ENCODE peak calls at places on chromosomes 16 and 17, in ten cellular contexts. D, J, L, C, G, E, P, S, O and H are unnamed samples.

GRCh38 chr16:2894231-2894630 is 11.2 kb downstream of the FLYWCH2 start:
- DNase-seq in S (no peak), J (no peak), L (no peak), E (no peak), C (peak), P (no peak), O (no peak), G (no peak), D (no peak), H (no peak)

GRCh38 chr17:4812690-4813089 is 5.7 kb downstream of the PLD2 start:
- DNase-seq in C (no peak), G (no peak), S (no peak), P (no peak), D (no peak), E (no peak), O (no peak), J (no peak), L (no peak), H (no peak)

GRCh38 chr17:75819723-75820410 is 24.3 kb downstream of the UNC13D start:
- DNase-seq in P (no peak), O (no peak), S (no peak), J (no peak), C (no peak), D (no peak), L (no peak), G (no peak), E (no peak), H (no peak)

GRCh38 chr16:24075929-24076716 is 180.0 kb upstream of the CACNG3 start:
- DNase-seq in G (peak), S (peak), D (no peak), L (no peak), E (no peak), O (no peak), C (no peak), P (no peak), J (peak), H (peak)

GRCh38 chr17:43880420-43880991 is 26.8 kb downstream of the MPP2 start:
- DNase-seq in S (peak), D (no peak), P (no peak), C (peak), E (no peak), G (peak), J (peak), L (no peak), O (no peak), H (peak)

GRCh38 chr16:21194771-21195301 is 16.5 kb downstream of the ZP2 start:
- DNase-seq in S (no peak), G (no peak), C (no peak), J (peak), L (no peak), E (no peak), P (no peak), D (no peak), O (no peak), H (peak)

GRCh38 chr17:82324566-82325285 is 7.3 kb upstream of the CD7 start:
- DNase-seq in S (no peak), L (no peak), D (no peak), P (no peak), E (no peak), C (no peak), O (no peak), J (no peak), G (no peak), H (no peak)

GRCh38 chr16:84322749-84323148 is 28.1 kb downstream of the WFDC1 start:
- DNase-seq in O (no peak), G (no peak), E (no peak), J (no peak), S (no peak), C (no peak), D (no peak), L (no peak), P (no peak), H (no peak)

GRCh38 chr16:87380403-87380802 is 3.2 kb downstream of the FBXO31 start:
- DNase-seq in P (no peak), D (no peak), S (no peak), C (no peak), O (no peak), E (no peak), J (no peak), L (no peak), G (no peak), H (no peak)

GRCh38 chr16:80466024-80466986 is 74.5 kb upstream of the DYNLRB2 start:
- DNase-seq in E (peak), D (peak), O (peak), L (peak), G (peak), C (peak), J (peak), P (peak), S (peak), H (no peak)

GRCh38 chr16:19744670-19745069 is 26.6 kb downstream of the IQCK start:
- DNase-seq in S (no peak), D (no peak), P (no peak), L (no peak), J (no peak), O (no peak), G (no peak), E (no peak), C (no peak), H (no peak)

GRCh38 chr17:82008258-82008940 is 14.3 kb downstream of the CENPX start:
- DNase-seq in D (no peak), C (no peak), S (no peak), E (no peak), L (no peak), P (no peak), J (no peak), G (no peak), O (no peak), H (no peak)

GRCh38 chr16:47057631-47057996 is 84.1 kb upstream of the DNAJA2 start:
- DNase-seq in J (peak), L (no peak), E (no peak), P (no peak), O (no peak), D (no peak), G (no peak), S (peak), C (no peak), H (no peak)

GRCh38 chr17:82458885-82459424 is 414 bp downstream of the NARF start:
- DNase-seq in P (no peak), J (peak), D (no peak), L (no peak), S (no peak), G (peak), E (no peak), C (peak), O (no peak), H (no peak)

GRCh38 chr17:7479389-7480192 is at the start of gene ZBTB4:
- DNase-seq in L (peak), S (no peak), O (no peak), C (peak), D (peak), G (peak), J (peak), E (peak), P (no peak), H (peak)

GRCh38 chr17:75404739-75405364 is 626 bp downstream of the GRB2 start:
- DNase-seq in E (no peak), C (peak), O (no peak), D (no peak), S (peak), G (peak), L (peak), P (no peak), J (peak), H (no peak)

GRCh38 chr16:11510178-11510973 is 76.3 kb downstream of the LITAF start:
- DNase-seq in S (no peak), D (no peak), G (no peak), J (no peak), E (no peak), O (no peak), L (no peak), P (no peak), C (no peak), H (no peak)

GRCh38 chr16:85988723-85989313 is 89.9 kb downstream of the IRF8 start:
- DNase-seq in J (no peak), C (no peak), E (no peak), G (no peak), O (no peak), S (no peak), L (no peak), P (no peak), D (no peak), H (no peak)

GRCh38 chr17:42682400-42683384 is at the start of gene CNTNAP1:
- DNase-seq in J (peak), S (peak), D (peak), G (peak), E (peak), O (peak), C (peak), L (no peak), P (no peak), H (peak)

GRCh38 chr17:79619636-79620206 is 8.9 kb upstream of the RBFOX3 start:
- DNase-seq in E (peak), S (no peak), L (no peak), G (no peak), J (no peak), C (peak), P (no peak), O (no peak), D (peak), H (no peak)

GRCh38 chr16:31265329-31266245 is 5.8 kb downstream of the ITGAM start:
- DNase-seq in O (no peak), E (no peak), S (peak), D (no peak), L (no peak), C (peak), P (no peak), G (no peak), J (peak), H (peak)

GRCh38 chr17:65638221-65638940 is 76.9 kb upstream of the AXIN2 start:
- DNase-seq in G (no peak), P (no peak), J (no peak), O (peak), L (no peak), E (no peak), D (no peak), S (no peak), C (no peak), H (no peak)

GRCh38 chr16:450800-451512 is 25.5 kb downstream of the RAB11FIP3 start:
- DNase-seq in C (no peak), G (no peak), E (no peak), S (no peak), D (no peak), O (peak), P (no peak), J (peak), L (no peak), H (no peak)

GRCh38 chr17:69578385-69578936 is 164.0 kb downstream of the MAP2K6 start:
- DNase-seq in E (no peak), J (no peak), C (no peak), G (no peak), O (no peak), S (no peak), D (no peak), P (no peak), L (no peak), H (no peak)

GRCh38 chr17:2227025-2227699 is 76.4 kb downstream of the SMG6 start:
- DNase-seq in P (no peak), G (no peak), J (no peak), C (no peak), O (no peak), L (no peak), S (no peak), D (no peak), E (no peak), H (peak)

GRCh38 chr16:31192856-31193642 is 9.5 kb downstream of the PYCARD start:
- DNase-seq in J (no peak), G (no peak), D (no peak), L (no peak), O (no peak), S (no peak), P (no peak), E (no peak), C (no peak), H (no peak)

GRCh38 chr16:48444574-48444973 is 59.4 kb upstream of the SIAH1 start:
- DNase-seq in G (no peak), O (no peak), C (no peak), J (peak), D (no peak), E (no peak), S (peak), L (no peak), P (peak), H (peak)

GRCh38 chr16:86519649-86520316 is 9.5 kb downstream of the FOXF1 start:
- DNase-seq in P (peak), E (no peak), O (no peak), G (peak), L (no peak), C (peak), S (peak), J (peak), D (peak), H (no peak)

GRCh38 chr17:83144421-83145357 is 65.3 kb downstream of the METRNL start:
- DNase-seq in S (no peak), P (no peak), G (no peak), L (no peak), E (no peak), D (no peak), J (no peak), C (no peak), O (no peak), H (no peak)

GRCh38 chr17:51085150-51085805 is 35.4 kb downstream of the SPAG9 start:
- DNase-seq in C (no peak), E (no peak), L (no peak), P (no peak), O (no peak), J (no peak), G (no peak), S (no peak), D (no peak), H (peak)

GRCh38 chr17:33381201-33381600 is 88.1 kb upstream of the ASIC2 start:
- DNase-seq in O (no peak), J (no peak), S (no peak), C (peak), D (no peak), G (no peak), P (no peak), L (no peak), E (no peak), H (no peak)

GRCh38 chr16:88578446-88579313 is 8.5 kb downstream of the ZC3H18 start:
- DNase-seq in S (no peak), D (no peak), E (no peak), G (no peak), C (no peak), J (no peak), P (no peak), O (no peak), L (no peak), H (no peak)